ENCODE peak calls at places on chromosome 14, in five cellular contexts. A, I, P, J and B are unnamed samples.

GRCh38 chr14:22481546-22481945 is 107.5 kb downstream of the DAD1 start:
- DNase-seq in A (no peak), I (no peak), P (no peak), J (no peak), B (no peak)

GRCh38 chr14:75980856-75981255 is 939 bp downstream of the TGFB3 start:
- DNase-seq in A (no peak), I (no peak), P (no peak), J (no peak), B (no peak)

GRCh38 chr14:65072256-65072655 is 30.1 kb downstream of the MAX start:
- DNase-seq in A (no peak), I (no peak), P (no peak), J (no peak), B (no peak)

GRCh38 chr14:85987292-85987691 is 457.3 kb downstream of the FLRT2 start:
- DNase-seq in A (no peak), I (no peak), P (no peak), J (no peak), B (no peak)

GRCh38 chr14:26598081-26598671 is 343 bp upstream of the NOVA1 start:
- DNase-seq in A (peak; percentile 57), I (peak; percentile 10), P (peak; percentile 96), J (peak; percentile 97), B (peak; percentile 89)

GRCh38 chr14:90907178-90907577 is 90.9 kb upstream of the TTC7B start:
- DNase-seq in A (no peak), I (no peak), P (no peak), J (no peak), B (no peak)

GRCh38 chr14:94989946-94990345 is 167.4 kb downstream of the DICER1 start:
- DNase-seq in A (no peak), I (no peak), P (no peak), J (no peak), B (no peak)

GRCh38 chr14:89848165-89848564 is 106.4 kb downstream of the EFCAB11 start:
- DNase-seq in A (no peak), I (no peak), P (no peak), J (no peak), B (no peak)

GRCh38 chr14:55877942-55878341 is 240.3 kb upstream of the PELI2 start:
- DNase-seq in A (no peak), I (no peak), P (no peak), J (no peak), B (no peak)

GRCh38 chr14:76376878-76377523 is 1.1 kb downstream of the ESRRB start:
- DNase-seq in A (no peak), I (no peak), P (peak; percentile 32), J (no peak), B (peak; percentile 46)

GRCh38 chr14:52266782-52267181 is 716 bp upstream of the PTGDR start:
- DNase-seq in A (no peak), I (peak; percentile 83), P (no peak), J (no peak), B (no peak)

GRCh38 chr14:69816216-69816615 is 19.2 kb upstream of the SLC10A1 start:
- DNase-seq in A (no peak), I (no peak), P (no peak), J (no peak), B (no peak)

GRCh38 chr14:33282811-33283210 is 344.1 kb downstream of the NPAS3 start:
- DNase-seq in A (no peak), I (peak; percentile 1), P (no peak), J (no peak), B (no peak)

GRCh38 chr14:33229269-33229924 is 290.7 kb downstream of the NPAS3 start:
- DNase-seq in A (no peak), I (no peak), P (no peak), J (no peak), B (no peak)

GRCh38 chr14:32259368-32260013 is 56.4 kb upstream of the RNU6-8 start:
- DNase-seq in A (peak; percentile 21), I (no peak), P (no peak), J (no peak), B (no peak)

GRCh38 chr14:105918496-105919262 is 392.3 kb downstream of the TMEM121 start:
- DNase-seq in A (no peak), I (no peak), P (no peak), J (no peak), B (no peak)

GRCh38 chr14:97178781-97179180 is 381.6 kb downstream of the VRK1 start:
- DNase-seq in A (no peak), I (no peak), P (no peak), J (no peak), B (no peak)

GRCh38 chr14:104897286-104898194 is 27.1 kb upstream of the PLD4 start:
- DNase-seq in A (no peak), I (no peak), P (no peak), J (no peak), B (peak; percentile 34)

GRCh38 chr14:101907619-101908018 is 56.8 kb upstream of the DYNC1H1 start:
- DNase-seq in A (no peak), I (no peak), P (no peak), J (no peak), B (no peak)

GRCh38 chr14:90755661-90756304 is 60.4 kb downstream of the TTC7B start:
- DNase-seq in A (no peak), I (no peak), P (no peak), J (no peak), B (no peak)

GRCh38 chr14:80850197-80850814 is 91.2 kb downstream of the CEP128 start:
- DNase-seq in A (peak; percentile 13), I (peak; percentile 29), P (peak; percentile 33), J (no peak), B (no peak)

GRCh38 chr14:104787736-104788532 is 7.6 kb downstream of the AKT1 start:
- DNase-seq in A (no peak), I (no peak), P (no peak), J (no peak), B (no peak)

GRCh38 chr14:95601650-95602049 is 66.8 kb downstream of the GLRX5 start:
- DNase-seq in A (no peak), I (no peak), P (peak; percentile 41), J (no peak), B (no peak)

GRCh38 chr14:77344597-77344996 is 23.8 kb downstream of the GSTZ1 start:
- DNase-seq in A (no peak), I (no peak), P (no peak), J (no peak), B (no peak)

GRCh38 chr14:74459289-74459946 is 33.4 kb upstream of the SYNDIG1L start:
- DNase-seq in A (peak; percentile 51), I (peak; percentile 46), P (peak; percentile 47), J (peak; percentile 43), B (peak; percentile 78)

GRCh38 chr14:102949801-102950451 is 27.5 kb downstream of the AMN start:
- DNase-seq in A (no peak), I (peak; percentile 17), P (no peak), J (no peak), B (no peak)

GRCh38 chr14:74495356-74495755 is 1.8 kb downstream of the ISCA2 start:
- DNase-seq in A (no peak), I (no peak), P (no peak), J (no peak), B (no peak)

GRCh38 chr14:88488897-88489296 is 65.9 kb downstream of the PTPN21 start:
- DNase-seq in A (no peak), I (no peak), P (no peak), J (no peak), B (no peak)

GRCh38 chr14:21384494-21384851 is 654 bp upstream of the SUPT16H start:
- DNase-seq in A (no peak), I (no peak), P (no peak), J (no peak), B (no peak)

GRCh38 chr14:68692916-68693771 is 99.7 kb downstream of the ZFP36L1 start:
- DNase-seq in A (no peak), I (no peak), P (no peak), J (no peak), B (no peak)

GRCh38 chr14:104845033-104845666 is 19.9 kb upstream of the CEP170B start:
- DNase-seq in A (no peak), I (no peak), P (no peak), J (no peak), B (no peak)

GRCh38 chr14:102225386-102225785 is 79.6 kb downstream of the MOK start:
- DNase-seq in A (no peak), I (no peak), P (no peak), J (no peak), B (no peak)

GRCh38 chr14:29521526-29522137 is 406.0 kb downstream of the PRKD1 start:
- DNase-seq in A (no peak), I (no peak), P (peak; percentile 20), J (no peak), B (peak; percentile 33)

GRCh38 chr14:93965287-93965821 is 11.0 kb downstream of the ASB2 start:
- DNase-seq in A (peak; percentile 32), I (peak; percentile 94), P (no peak), J (no peak), B (no peak)

GRCh38 chr14:52080817-52081755 is 12.2 kb upstream of the NID2 start:
- DNase-seq in A (peak; percentile 14), I (peak; percentile 93), P (peak; percentile 43), J (no peak), B (no peak)

GRCh38 chr14:80304125-80304766 is 92.9 kb upstream of the DIO2 start:
- DNase-seq in A (no peak), I (no peak), P (no peak), J (no peak), B (no peak)